ENCODE peak calls at places on chromosomes 3 and 15, in nine cellular contexts. L, E, Z, R, Q, F, C, J and Y are unnamed samples.

GRCh38 chr3:195556390-195556789 is 13.3 kb upstream of the PPP1R2 start:
- DNase-seq in R (peak), E (no peak), Z (no peak), J (no peak), C (no peak), F (no peak), Q (no peak), L (no peak), Y (peak)

GRCh38 chr3:9142346-9142745 is 107.1 kb downstream of the SRGAP3 start:
- DNase-seq in J (no peak), E (no peak), L (no peak), F (no peak), Z (no peak), Q (no peak), R (no peak), C (no peak), Y (no peak)

GRCh38 chr3:178968996-178969700 is 102.5 kb downstream of the ZMAT3 start:
- DNase-seq in R (no peak), Z (no peak), J (no peak), E (no peak), F (no peak), Q (no peak), C (no peak), L (no peak), Y (no peak)

GRCh38 chr3:151067158-151067557 is 18.3 kb upstream of the MED12L start:
- DNase-seq in E (no peak), F (no peak), L (no peak), J (no peak), Z (no peak), Q (no peak), R (no peak), C (no peak), Y (peak)

GRCh38 chr15:45640610-45641009 is 5.8 kb downstream of the SQOR start:
- DNase-seq in R (no peak), E (no peak), Z (no peak), Q (no peak), F (peak), C (no peak), L (no peak), J (no peak), Y (no peak)

GRCh38 chr3:127786358-127787070 is 35.8 kb downstream of the MGLL start:
- DNase-seq in F (no peak), Z (no peak), C (peak), R (no peak), L (no peak), J (no peak), E (no peak), Q (no peak), Y (no peak)

GRCh38 chr3:58005662-58006061 is 2.6 kb upstream of the FLNB start:
- DNase-seq in R (no peak), E (no peak), L (no peak), F (peak), C (no peak), Q (no peak), Z (no peak), J (no peak), Y (peak)

GRCh38 chr3:129690406-129690805 is 83.9 kb upstream of the PLXND1 start:
- DNase-seq in C (no peak), R (peak), J (peak), F (peak), Q (no peak), E (no peak), Z (no peak), L (peak), Y (peak)

GRCh38 chr3:33834117-33834495 is 35.7 kb downstream of the PDCD6IP start:
- DNase-seq in Z (no peak), E (no peak), Q (no peak), R (no peak), C (no peak), L (no peak), F (no peak), J (no peak), Y (no peak)

GRCh38 chr15:101803676-101804075 is 367 bp downstream of the OR4F6 start:
- DNase-seq in Z (no peak), C (no peak), F (no peak), Q (no peak), R (no peak), E (no peak), J (no peak), L (no peak), Y (no peak)

GRCh38 chr3:16482770-16483531 is 30.5 kb downstream of the RFTN1 start:
- DNase-seq in Q (no peak), F (no peak), E (no peak), L (peak), J (peak), C (peak), Z (no peak), R (no peak), Y (peak)